ENCODE peak calls at places on chromosomes 5 and 9, in four cellular contexts. P is DMS79; W is kidney; E is stimulated activated CD4-positive, alpha-beta T cell treated with anti-CD3 and anti-CD28 coated beads, TNF-alpha, amount 100 ng/mL, for 48 hours. M is an unnamed sample.

GRCh38 chr9:114170792-114171461 is 15.6 kb downstream of the COL27A1 start:
- DNase-seq in P (no peak), E (no peak), W (peak), M (no peak)

GRCh38 chr9:37963936-37964739 is 60.2 kb upstream of the SLC25A51 start:
- DNase-seq in E (no peak), W (peak), P (peak), M (peak)

GRCh38 chr5:170182461-170182860 is 50.3 kb upstream of the C5orf58 start:
- DNase-seq in P (no peak), W (no peak), E (no peak), M (no peak)

GRCh38 chr5:172567294-172567693 is 73.8 kb upstream of the NEURL1B start:
- DNase-seq in P (no peak), E (no peak), W (peak), M (no peak)

GRCh38 chr5:65858316-65858715 is 68.1 kb upstream of the ERBIN start:
- DNase-seq in P (no peak), E (no peak), W (no peak), M (peak)

GRCh38 chr9:137307255-137308101 is 5.4 kb upstream of the NRARP start:
- DNase-seq in P (no peak), E (no peak), W (peak), M (no peak)

GRCh38 chr5:131548190-131548589 is 86.8 kb downstream of the RAPGEF6 start:
- DNase-seq in P (no peak), E (no peak), W (no peak), M (peak)

GRCh38 chr5:4015709-4016108 is 420.1 kb downstream of the IRX1 start:
- DNase-seq in W (no peak), P (no peak), E (no peak), M (no peak)

GRCh38 chr5:168088415-168089165 is 202.9 kb upstream of the WWC1 start:
- DNase-seq in E (no peak), W (no peak), P (no peak), M (no peak)

GRCh38 chr5:41118177-41118576 is 47.0 kb upstream of the MROH2B start:
- DNase-seq in P (no peak), E (no peak), W (no peak), M (peak)

GRCh38 chr5:108380531-108381021 is 1.3 kb downstream of the FBXL17 start:
- DNase-seq in W (peak), E (no peak), P (peak), M (peak)

GRCh38 chr9:90219548-90220118 is 423.0 kb downstream of the DIRAS2 start:
- DNase-seq in E (no peak), W (peak), P (no peak), M (no peak)

GRCh38 chr5:21681906-21682305 is 1171.2 kb downstream of the CDH12 start:
- DNase-seq in W (no peak), P (no peak), E (no peak), M (no peak)

GRCh38 chr9:105198763-105199339 is 45.6 kb upstream of the SLC44A1 start:
- DNase-seq in P (no peak), W (no peak), E (no peak), M (no peak)

GRCh38 chr5:180109920-180110319 is 38.4 kb upstream of the RNF130 start:
- DNase-seq in E (no peak), P (no peak), W (no peak), M (no peak)

GRCh38 chr5:14802541-14802940 is 69.0 kb downstream of the ANKH start:
- DNase-seq in P (no peak), W (no peak), E (no peak), M (no peak)

GRCh38 chr5:77011498-77011897 is 18.7 kb upstream of the AGGF1 start:
- DNase-seq in P (no peak), W (no peak), E (no peak), M (no peak)

GRCh38 chr5:37755581-37755980 is 84.3 kb downstream of the GDNF start:
- DNase-seq in E (no peak), P (no peak), W (no peak), M (no peak)

GRCh38 chr5:65156933-65157332 is 324.8 kb downstream of the ADAMTS6 start:
- DNase-seq in W (no peak), E (no peak), P (no peak), M (no peak)

GRCh38 chr9:98380065-98380681 is 124.7 kb upstream of the TBC1D2 start:
- DNase-seq in P (no peak), W (peak), E (no peak), M (peak)

GRCh38 chr9:107976767-107977166 is 487.2 kb upstream of the KLF4 start:
- DNase-seq in E (no peak), W (peak), P (no peak), M (no peak)

GRCh38 chr5:127870914-127871313 is 167.7 kb downstream of the CCDC192 start:
- DNase-seq in P (peak), W (peak), E (no peak), M (peak)

GRCh38 chr5:53480474-53481353 is at the start of gene FST:
- DNase-seq in E (no peak), P (no peak), W (peak), M (peak)

GRCh38 chr9:115170674-115171073 is 52.7 kb upstream of the TNC start:
- DNase-seq in W (no peak), P (no peak), E (no peak), M (peak)

GRCh38 chr9:115525438-115526058 is 407.6 kb upstream of the TNC start:
- DNase-seq in W (no peak), P (no peak), E (no peak), M (no peak)

GRCh38 chr5:554284-554988 is 30.2 kb upstream of the SLC9A3 start:
- DNase-seq in W (peak), E (no peak), P (no peak), M (no peak)

GRCh38 chr5:80711938-80712337 is 57.2 kb upstream of the DHFR start:
- DNase-seq in W (no peak), P (no peak), E (no peak), M (peak)

GRCh38 chr5:178982941-178983340 is 12.2 kb downstream of the GRM6 start:
- DNase-seq in P (no peak), E (no peak), W (peak), M (no peak)

GRCh38 chr9:114250235-114250568 is 72.7 kb upstream of the ORM1 start:
- DNase-seq in E (no peak), P (no peak), W (no peak), M (peak)